ENCODE peak calls at places on chromosomes 3 and 15, in ten cellular contexts. L, D, Y, H, T, N, I, V, C and K are unnamed samples.
A peak's percentile ranks its signal among the peaks of the same experiment; 100 is the strongest.

GRCh38 chr15:101474983-101475382 is 14.5 kb downstream of the PCSK6 start:
- DNase-seq in L (peak; percentile 13), D (no peak), Y (no peak), H (no peak), T (no peak), N (no peak), I (no peak), V (no peak), C (no peak), K (no peak)

GRCh38 chr15:92082217-92082843 is 228.8 kb downstream of the SLCO3A1 start:
- DNase-seq in L (peak; percentile 74), D (no peak), Y (peak; percentile 92), H (peak; percentile 71), T (peak; percentile 39), N (peak; percentile 47), I (peak; percentile 82), V (peak; percentile 37), C (peak; percentile 68), K (peak; percentile 47)

GRCh38 chr3:60364475-60364874 is 886.8 kb downstream of the FHIT start:
- DNase-seq in L (no peak), D (no peak), Y (no peak), H (no peak), T (no peak), N (no peak), I (no peak), V (no peak), C (no peak), K (no peak)

GRCh38 chr15:59896652-59897051 is 107.5 kb upstream of the FOXB1 start:
- DNase-seq in L (no peak), D (no peak), Y (no peak), H (no peak), T (no peak), N (no peak), I (no peak), V (no peak), C (no peak), K (no peak)

GRCh38 chr3:64166584-64167155 is 58.6 kb downstream of the PRICKLE2 start:
- DNase-seq in L (peak; percentile 44), D (no peak), Y (peak; percentile 92), H (no peak), T (no peak), N (no peak), I (no peak), V (peak; percentile 68), C (peak; percentile 39), K (no peak)

GRCh38 chr3:196611761-196612483 is 27.6 kb upstream of the NRROS start:
- DNase-seq in L (no peak), D (no peak), Y (no peak), H (no peak), T (no peak), N (no peak), I (no peak), V (no peak), C (no peak), K (no peak)

GRCh38 chr3:115595611-115596010 is 27.7 kb upstream of the GAP43 start:
- DNase-seq in L (no peak), D (no peak), Y (no peak), H (no peak), T (no peak), N (no peak), I (no peak), V (peak; percentile 69), C (peak; percentile 56), K (no peak)

GRCh38 chr3:56682458-56683121 is 475 bp downstream of the TASOR start:
- DNase-seq in L (peak; percentile 64), D (peak; percentile 72), Y (peak; percentile 80), H (peak; percentile 82), T (peak; percentile 54), N (peak; percentile 76), I (peak; percentile 72), V (peak; percentile 68), C (peak; percentile 84), K (peak; percentile 48)

DNA sequence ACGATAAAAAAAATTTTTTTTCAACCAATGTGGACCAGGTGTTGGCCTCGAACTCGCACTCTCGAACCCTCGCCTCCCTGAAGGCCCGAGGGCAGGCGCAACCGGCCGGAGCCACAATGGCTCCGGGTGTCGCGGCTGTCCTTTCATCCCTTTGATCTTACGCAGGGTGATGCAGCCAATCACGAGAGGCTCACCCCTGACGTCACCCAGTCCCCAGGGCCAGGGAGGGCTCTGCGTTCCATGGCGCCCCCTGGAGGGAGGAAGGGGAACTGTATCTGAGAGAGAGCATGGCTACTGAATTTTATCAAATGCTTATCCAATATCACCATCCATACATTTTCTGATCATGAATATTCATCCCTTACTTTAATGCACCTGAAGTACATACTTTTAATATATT is 15.4 kb upstream of the GMNC start:
- DNase-seq in L (peak; percentile 43), D (no peak), Y (peak; percentile 41), H (no peak), T (no peak), N (no peak), I (no peak), V (no peak), C (no peak), K (no peak)
- TF ChIP-seq CTCF in L (peak; percentile 69), D (peak; percentile 27), Y (peak; percentile 80), H (peak; percentile 8), T (peak; percentile 64), N (no peak), I (peak; percentile 69), V (no peak), C (peak; percentile 15), K (no peak)

GRCh38 chr3:139561959-139562676 is 22.6 kb upstream of the RBP1 start:
- DNase-seq in L (peak; percentile 75), D (no peak), Y (peak; percentile 87), H (no peak), T (no peak), N (no peak), I (peak; percentile 71), V (no peak), C (peak; percentile 72), K (no peak)

GRCh38 chr3:139558351-139559170 is 19.0 kb upstream of the RBP1 start:
- DNase-seq in L (no peak), D (no peak), Y (peak; percentile 36), H (no peak), T (no peak), N (no peak), I (no peak), V (no peak), C (no peak), K (no peak)

GRCh38 chr3:139559541-139559940 is 20.0 kb upstream of the RBP1 start:
- DNase-seq in L (no peak), D (no peak), Y (no peak), H (no peak), T (no peak), N (no peak), I (peak; percentile 49), V (peak; percentile 77), C (no peak), K (no peak)

GRCh38 chr3:139561428-139561827 is 21.9 kb upstream of the RBP1 start:
- DNase-seq in L (no peak), D (no peak), Y (no peak), H (no peak), T (no peak), N (no peak), I (no peak), V (no peak), C (no peak), K (no peak)

DNA sequence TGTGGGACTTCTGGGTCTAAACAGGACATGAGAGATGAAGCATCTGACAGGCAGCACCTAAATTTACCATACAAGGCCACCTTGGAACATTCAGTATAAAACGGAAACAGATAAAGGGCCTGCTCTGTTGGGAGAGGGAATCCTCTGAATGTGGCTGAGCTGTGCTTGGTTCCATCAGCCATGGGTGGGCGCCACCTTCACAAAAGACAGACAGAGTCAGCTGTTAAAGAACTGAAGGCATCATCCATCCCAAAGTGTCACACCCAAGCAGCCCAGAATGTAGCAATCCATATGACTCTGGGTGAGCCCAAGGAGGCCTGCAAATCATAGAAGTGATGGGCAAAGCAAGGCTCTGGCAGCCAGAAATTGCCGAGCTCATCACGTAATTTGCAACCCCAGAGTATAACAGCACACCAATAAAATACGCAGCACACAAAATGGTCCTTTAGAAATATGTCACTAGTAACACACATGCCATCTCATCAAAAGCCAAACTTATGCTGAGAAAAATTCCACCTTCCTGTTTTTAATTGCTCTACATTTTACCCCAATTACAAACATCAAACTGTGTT is 24.8 kb upstream of the RBP1 start:
- DNase-seq in L (peak; percentile 55), D (no peak), Y (peak; percentile 69), H (no peak), T (no peak), N (no peak), I (peak; percentile 36), V (no peak), C (peak; percentile 62), K (no peak)
- TF ChIP-seq CTCF in L (peak; percentile 65), D (peak; percentile 41), Y (peak; percentile 60), H (no peak), T (no peak), N (no peak), I (no peak), V (peak; percentile 20), C (peak; percentile 82), K (no peak)

GRCh38 chr3:30199096-30199734 is 407.2 kb upstream of the TGFBR2 start:
- DNase-seq in L (peak; percentile 34), D (no peak), Y (peak; percentile 81), H (peak; percentile 81), T (peak; percentile 16), N (peak; percentile 75), I (peak; percentile 58), V (no peak), C (peak; percentile 75), K (peak; percentile 81)

GRCh38 chr3:30188713-30189112 is 417.7 kb upstream of the TGFBR2 start:
- DNase-seq in L (no peak), D (peak; percentile 64), Y (no peak), H (peak; percentile 28), T (peak; percentile 28), N (no peak), I (peak; percentile 5), V (peak; percentile 32), C (no peak), K (no peak)

GRCh38 chr3:30195352-30195751 is 411.0 kb upstream of the TGFBR2 start:
- DNase-seq in L (no peak), D (no peak), Y (no peak), H (no peak), T (no peak), N (no peak), I (no peak), V (no peak), C (no peak), K (no peak)

GRCh38 chr3:30198162-30198561 is 408.2 kb upstream of the TGFBR2 start:
- DNase-seq in L (no peak), D (no peak), Y (no peak), H (no peak), T (no peak), N (no peak), I (no peak), V (no peak), C (peak; percentile 39), K (no peak)

DNA sequence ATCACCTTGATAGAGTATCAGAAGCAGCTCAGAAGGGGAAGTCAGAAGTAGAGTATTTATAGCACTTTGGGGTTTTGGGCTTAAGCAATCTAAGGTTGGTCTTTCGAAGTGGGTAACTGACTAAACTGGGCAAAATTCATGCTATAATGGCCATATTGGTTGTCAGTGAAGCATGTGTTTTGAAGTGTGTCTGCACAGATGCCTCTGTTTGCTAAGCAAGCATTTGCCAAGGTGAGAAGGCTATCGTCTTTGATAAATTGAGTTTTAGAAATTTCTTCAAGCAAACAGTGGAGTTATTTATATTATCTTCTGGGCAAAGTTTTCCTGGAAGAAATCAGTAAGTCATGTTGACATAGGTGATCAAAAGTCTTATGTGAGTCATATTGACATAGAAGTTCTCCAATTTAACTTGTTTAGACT is 412.8 kb upstream of the TGFBR2 start:
- DNase-seq in L (no peak), D (no peak), Y (no peak), H (no peak), T (no peak), N (no peak), I (no peak), V (no peak), C (no peak), K (no peak)
- TF ChIP-seq CTCF in L (no peak), D (no peak), Y (no peak), H (no peak), T (no peak), N (no peak), I (no peak), V (no peak), C (no peak), K (no peak)

GRCh38 chr3:20658491-20658890 is 472.5 kb upstream of the SGO1 start:
- DNase-seq in L (no peak), D (no peak), Y (no peak), H (no peak), T (peak; percentile 18), N (no peak), I (no peak), V (peak; percentile 71), C (no peak), K (no peak)
- TF ChIP-seq CTCF in L (no peak), D (no peak), Y (no peak), H (no peak), T (no peak), N (no peak), I (no peak), V (no peak), C (no peak), K (no peak)